ENCODE peak calls at places on chromosomes 16 and 17, in nine cellular contexts. One of them, this sample, is unnamed.

GRCh38 chr16:49513040-49513439 is 139.4 kb downstream of the C16orf78 start:
- DNase-seq in neural progenitor cell: peak; percentile 53
- DNase-seq in CD8-positive, alpha-beta T cell: no peak
- DNase-seq in aorta: peak; percentile 50
- DNase-seq in A673: peak; percentile 25
- DNase-seq in skeletal muscle cell: no peak
- DNase-seq in lung: no peak
- DNase-seq in kidney: peak; percentile 57
- DNase-seq in mucosa of descending colon: no peak
- DNase-seq in this sample: peak; percentile 82

GRCh38 chr17:43125967-43126910 is 1.1 kb upstream of the BRCA1 start:
- DNase-seq in neural progenitor cell: peak; percentile 18
- DNase-seq in CD8-positive, alpha-beta T cell: no peak
- DNase-seq in A673: no peak
- DNase-seq in lung: no peak
- DNase-seq in mucosa of descending colon: peak; percentile 43
- DNase-seq in skeletal muscle cell: no peak
- DNase-seq in aorta: no peak
- DNase-seq in kidney: peak; percentile 73
- DNase-seq in this sample: peak; percentile 59

GRCh38 chr17:66365204-66365524 is 62.8 kb downstream of the PRKCA start:
- DNase-seq in kidney: no peak
- DNase-seq in CD8-positive, alpha-beta T cell: no peak
- DNase-seq in A673: no peak
- DNase-seq in lung: no peak
- DNase-seq in aorta: no peak
- DNase-seq in neural progenitor cell: peak; percentile 78
- DNase-seq in skeletal muscle cell: no peak
- DNase-seq in mucosa of descending colon: no peak
- DNase-seq in this sample: peak; percentile 58

GRCh38 chr17:75525806-75526554 is 483 bp downstream of the LLGL2 start:
- DNase-seq in skeletal muscle cell: no peak
- DNase-seq in aorta: no peak
- DNase-seq in mucosa of descending colon: peak; percentile 71
- DNase-seq in kidney: no peak
- DNase-seq in A673: no peak
- DNase-seq in CD8-positive, alpha-beta T cell: no peak
- DNase-seq in neural progenitor cell: peak; percentile 93
- DNase-seq in lung: peak; percentile 48
- DNase-seq in this sample: peak; percentile 87

GRCh38 chr17:50101346-50102163 is 6.4 kb downstream of the PDK2 start:
- DNase-seq in lung: no peak
- DNase-seq in kidney: peak; percentile 78
- DNase-seq in neural progenitor cell: peak; percentile 40
- DNase-seq in skeletal muscle cell: no peak
- DNase-seq in aorta: peak; percentile 47
- DNase-seq in mucosa of descending colon: peak; percentile 84
- DNase-seq in A673: no peak
- DNase-seq in CD8-positive, alpha-beta T cell: no peak
- DNase-seq in this sample: peak; percentile 90

GRCh38 chr17:76382803-76383644 is 1.4 kb upstream of the SPHK1 start:
- DNase-seq in lung: peak; percentile 58
- DNase-seq in CD8-positive, alpha-beta T cell: peak; percentile 58
- DNase-seq in A673: peak; percentile 42
- DNase-seq in kidney: peak; percentile 89
- DNase-seq in mucosa of descending colon: peak; percentile 77
- DNase-seq in skeletal muscle cell: peak; percentile 52
- DNase-seq in neural progenitor cell: peak; percentile 77
- DNase-seq in aorta: peak; percentile 73
- DNase-seq in this sample: peak; percentile 94

GRCh38 chr16:85665929-85666328 is 22.8 kb downstream of the GINS2 start:
- DNase-seq in mucosa of descending colon: peak; percentile 15
- DNase-seq in neural progenitor cell: no peak
- DNase-seq in skeletal muscle cell: no peak
- DNase-seq in lung: no peak
- DNase-seq in A673: no peak
- DNase-seq in kidney: peak; percentile 63
- DNase-seq in CD8-positive, alpha-beta T cell: no peak
- DNase-seq in aorta: peak; percentile 38
- DNase-seq in this sample: no peak

GRCh38 chr16:53094013-53094630 is 39.3 kb downstream of the CHD9 start:
- DNase-seq in lung: peak; percentile 75
- DNase-seq in aorta: peak; percentile 72
- DNase-seq in mucosa of descending colon: peak; percentile 90
- DNase-seq in A673: peak; percentile 98
- DNase-seq in skeletal muscle cell: no peak
- DNase-seq in kidney: peak; percentile 89
- DNase-seq in neural progenitor cell: no peak
- DNase-seq in CD8-positive, alpha-beta T cell: peak; percentile 15
- DNase-seq in this sample: no peak

GRCh38 chr16:84239910-84240309 is at the start of gene KCNG4:
- DNase-seq in aorta: no peak
- DNase-seq in mucosa of descending colon: no peak
- DNase-seq in neural progenitor cell: no peak
- DNase-seq in kidney: peak; percentile 41
- DNase-seq in CD8-positive, alpha-beta T cell: no peak
- DNase-seq in lung: no peak
- DNase-seq in A673: no peak
- DNase-seq in skeletal muscle cell: no peak
- DNase-seq in this sample: no peak

GRCh38 chr17:16302856-16303255 is 50.4 kb downstream of the CENPV start:
- DNase-seq in lung: no peak
- DNase-seq in aorta: no peak
- DNase-seq in neural progenitor cell: no peak
- DNase-seq in CD8-positive, alpha-beta T cell: no peak
- DNase-seq in A673: no peak
- DNase-seq in mucosa of descending colon: no peak
- DNase-seq in kidney: no peak
- DNase-seq in skeletal muscle cell: no peak
- DNase-seq in this sample: no peak

GRCh38 chr17:39622380-39623006 is 4.3 kb upstream of the PPP1R1B start:
- DNase-seq in CD8-positive, alpha-beta T cell: no peak
- DNase-seq in lung: no peak
- DNase-seq in kidney: no peak
- DNase-seq in A673: no peak
- DNase-seq in aorta: no peak
- DNase-seq in neural progenitor cell: no peak
- DNase-seq in skeletal muscle cell: no peak
- DNase-seq in mucosa of descending colon: no peak
- DNase-seq in this sample: no peak

GRCh38 chr17:67221062-67221998 is 23.7 kb downstream of the HELZ start:
- DNase-seq in aorta: no peak
- DNase-seq in neural progenitor cell: peak; percentile 39
- DNase-seq in skeletal muscle cell: no peak
- DNase-seq in mucosa of descending colon: no peak
- DNase-seq in lung: no peak
- DNase-seq in A673: peak; percentile 80
- DNase-seq in kidney: no peak
- DNase-seq in CD8-positive, alpha-beta T cell: no peak
- DNase-seq in this sample: peak; percentile 69

GRCh38 chr16:66487580-66488235 is 60.6 kb downstream of the BEAN1 start:
- DNase-seq in skeletal muscle cell: no peak
- DNase-seq in neural progenitor cell: no peak
- DNase-seq in kidney: no peak
- DNase-seq in CD8-positive, alpha-beta T cell: no peak
- DNase-seq in lung: no peak
- DNase-seq in mucosa of descending colon: peak; percentile 14
- DNase-seq in A673: no peak
- DNase-seq in aorta: no peak
- DNase-seq in this sample: no peak

GRCh38 chr17:75093543-75094158 is 5.9 kb downstream of the SLC16A5 start:
- DNase-seq in A673: no peak
- DNase-seq in kidney: peak; percentile 84
- DNase-seq in lung: peak; percentile 70
- DNase-seq in mucosa of descending colon: no peak
- DNase-seq in skeletal muscle cell: no peak
- DNase-seq in neural progenitor cell: no peak
- DNase-seq in aorta: no peak
- DNase-seq in CD8-positive, alpha-beta T cell: no peak
- DNase-seq in this sample: no peak

GRCh38 chr16:27123795-27124194 is 57.1 kb downstream of the C16orf82 start:
- DNase-seq in mucosa of descending colon: no peak
- DNase-seq in CD8-positive, alpha-beta T cell: no peak
- DNase-seq in neural progenitor cell: no peak
- DNase-seq in skeletal muscle cell: no peak
- DNase-seq in lung: no peak
- DNase-seq in A673: no peak
- DNase-seq in aorta: no peak
- DNase-seq in kidney: no peak
- DNase-seq in this sample: no peak

GRCh38 chr16:73122604-73123386 is 74.9 kb upstream of the ZFHX3 start:
- DNase-seq in A673: no peak
- DNase-seq in neural progenitor cell: no peak
- DNase-seq in aorta: peak; percentile 84
- DNase-seq in mucosa of descending colon: no peak
- DNase-seq in lung: no peak
- DNase-seq in skeletal muscle cell: no peak
- DNase-seq in CD8-positive, alpha-beta T cell: no peak
- DNase-seq in kidney: no peak
- DNase-seq in this sample: no peak

DNA sequence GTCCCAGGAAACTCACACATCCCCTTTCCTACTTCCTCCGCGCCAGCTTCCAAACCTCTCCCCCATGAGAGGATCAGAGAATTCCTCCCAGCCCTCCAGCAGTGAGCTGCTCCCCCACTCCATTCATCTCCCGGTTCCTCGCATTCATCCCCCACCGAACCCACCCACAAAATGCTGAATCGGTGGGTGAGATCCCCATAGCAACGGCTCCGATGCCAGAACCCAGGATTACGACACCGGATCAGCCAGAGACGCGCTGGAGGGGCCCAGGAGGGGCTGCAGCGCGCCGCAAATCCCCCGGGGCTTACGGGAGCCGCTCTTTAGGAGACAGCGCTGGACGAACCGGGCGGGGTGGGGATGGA is 251.4 kb upstream of the RPL38 start:
- DNase-seq in kidney: no peak
- DNase-seq in mucosa of descending colon: no peak
- DNase-seq in aorta: no peak
- DNase-seq in neural progenitor cell: peak; percentile 85
- DNase-seq in skeletal muscle cell: no peak
- DNase-seq in lung: no peak
- DNase-seq in A673: peak; percentile 37
- DNase-seq in CD8-positive, alpha-beta T cell: no peak
- DNase-seq in this sample: no peak
- H3K4me3 ChIP-seq in kidney: no peak overlapping the region
- H3K4me3 ChIP-seq in mucosa of descending colon: no peak overlapping the region
- H3K4me3 ChIP-seq in aorta: no peak overlapping the region
- H3K4me3 ChIP-seq in neural progenitor cell: peak overlapping the region; percentile 56
- H3K4me3 ChIP-seq in skeletal muscle cell: no peak overlapping the region
- H3K4me3 ChIP-seq in lung: no peak overlapping the region
- H3K4me3 ChIP-seq in A673: peak overlapping the region; percentile 42
- H3K4me3 ChIP-seq in CD8-positive, alpha-beta T cell: peak overlapping the region; percentile 21
- H3K4me3 ChIP-seq in this sample: peak overlapping the region; percentile 57

GRCh38 chr16:14529010-14529669 is 100.9 kb downstream of the PARN start:
- DNase-seq in A673: peak; percentile 87
- DNase-seq in lung: peak; percentile 76
- DNase-seq in skeletal muscle cell: peak; percentile 76
- DNase-seq in mucosa of descending colon: peak; percentile 76
- DNase-seq in CD8-positive, alpha-beta T cell: peak; percentile 44
- DNase-seq in aorta: peak; percentile 76
- DNase-seq in kidney: peak; percentile 72
- DNase-seq in neural progenitor cell: peak; percentile 78
- DNase-seq in this sample: peak; percentile 87
- H3K4me3 ChIP-seq in A673: no peak overlapping the region
- H3K4me3 ChIP-seq in lung: no peak overlapping the region
- H3K4me3 ChIP-seq in skeletal muscle cell: no peak overlapping the region
- H3K4me3 ChIP-seq in mucosa of descending colon: no peak overlapping the region
- H3K4me3 ChIP-seq in CD8-positive, alpha-beta T cell: no peak overlapping the region
- H3K4me3 ChIP-seq in aorta: peak overlapping the region; percentile 29
- H3K4me3 ChIP-seq in kidney: peak overlapping the region; percentile 55
- H3K4me3 ChIP-seq in neural progenitor cell: no peak overlapping the region
- H3K4me3 ChIP-seq in this sample: no peak overlapping the region

GRCh38 chr16:1259760-1260068 is 3.8 kb downstream of the TPSD1 start:
- DNase-seq in skeletal muscle cell: no peak
- DNase-seq in neural progenitor cell: no peak
- DNase-seq in mucosa of descending colon: no peak
- DNase-seq in CD8-positive, alpha-beta T cell: no peak
- DNase-seq in A673: no peak
- DNase-seq in lung: no peak
- DNase-seq in kidney: no peak
- DNase-seq in aorta: no peak
- DNase-seq in this sample: no peak

GRCh38 chr16:1258218-1258587 is 2.3 kb downstream of the TPSD1 start:
- DNase-seq in mucosa of descending colon: no peak
- DNase-seq in A673: no peak
- DNase-seq in neural progenitor cell: no peak
- DNase-seq in skeletal muscle cell: no peak
- DNase-seq in kidney: no peak
- DNase-seq in aorta: no peak
- DNase-seq in lung: no peak
- DNase-seq in CD8-positive, alpha-beta T cell: no peak
- DNase-seq in this sample: no peak

GRCh38 chr16:1260101-1260670 is 4.3 kb downstream of the TPSD1 start:
- DNase-seq in A673: no peak
- DNase-seq in mucosa of descending colon: no peak
- DNase-seq in lung: no peak
- DNase-seq in aorta: no peak
- DNase-seq in kidney: no peak
- DNase-seq in neural progenitor cell: no peak
- DNase-seq in skeletal muscle cell: no peak
- DNase-seq in CD8-positive, alpha-beta T cell: no peak
- DNase-seq in this sample: no peak

GRCh38 chr16:1257561-1258217 is 1.8 kb downstream of the TPSD1 start:
- DNase-seq in A673: no peak
- DNase-seq in kidney: no peak
- DNase-seq in skeletal muscle cell: no peak
- DNase-seq in mucosa of descending colon: no peak
- DNase-seq in neural progenitor cell: no peak
- DNase-seq in CD8-positive, alpha-beta T cell: no peak
- DNase-seq in aorta: no peak
- DNase-seq in lung: no peak
- DNase-seq in this sample: no peak

GRCh38 chr16:1258906-1259759 is 3.3 kb downstream of the TPSD1 start:
- DNase-seq in A673: no peak
- DNase-seq in skeletal muscle cell: no peak
- DNase-seq in lung: no peak
- DNase-seq in mucosa of descending colon: no peak
- DNase-seq in aorta: no peak
- DNase-seq in kidney: no peak
- DNase-seq in CD8-positive, alpha-beta T cell: no peak
- DNase-seq in neural progenitor cell: no peak
- DNase-seq in this sample: no peak
- H3K4me3 ChIP-seq in A673: no peak overlapping the region
- H3K4me3 ChIP-seq in skeletal muscle cell: no peak overlapping the region
- H3K4me3 ChIP-seq in lung: no peak overlapping the region
- H3K4me3 ChIP-seq in mucosa of descending colon: no peak overlapping the region
- H3K4me3 ChIP-seq in aorta: no peak overlapping the region
- H3K4me3 ChIP-seq in kidney: no peak overlapping the region
- H3K4me3 ChIP-seq in CD8-positive, alpha-beta T cell: no peak overlapping the region
- H3K4me3 ChIP-seq in neural progenitor cell: peak overlapping the region; percentile 19
- H3K4me3 ChIP-seq in this sample: no peak overlapping the region

GRCh38 chr16:63361032-63361624 is 1324.9 kb upstream of the CDH8 start:
- DNase-seq in lung: no peak
- DNase-seq in neural progenitor cell: peak; percentile 74
- DNase-seq in kidney: no peak
- DNase-seq in A673: peak; percentile 75
- DNase-seq in skeletal muscle cell: peak; percentile 10
- DNase-seq in aorta: no peak
- DNase-seq in CD8-positive, alpha-beta T cell: no peak
- DNase-seq in mucosa of descending colon: no peak
- DNase-seq in this sample: peak; percentile 52

GRCh38 chr16:63363738-63364137 is 1327.5 kb upstream of the CDH8 start:
- DNase-seq in mucosa of descending colon: no peak
- DNase-seq in A673: no peak
- DNase-seq in neural progenitor cell: no peak
- DNase-seq in aorta: no peak
- DNase-seq in CD8-positive, alpha-beta T cell: no peak
- DNase-seq in kidney: no peak
- DNase-seq in lung: no peak
- DNase-seq in skeletal muscle cell: no peak
- DNase-seq in this sample: no peak

GRCh38 chr16:63365665-63366064 is 1329.4 kb upstream of the CDH8 start:
- DNase-seq in lung: no peak
- DNase-seq in A673: peak; percentile 83
- DNase-seq in skeletal muscle cell: no peak
- DNase-seq in kidney: no peak
- DNase-seq in neural progenitor cell: no peak
- DNase-seq in CD8-positive, alpha-beta T cell: no peak
- DNase-seq in aorta: no peak
- DNase-seq in mucosa of descending colon: no peak
- DNase-seq in this sample: no peak
- H3K4me3 ChIP-seq in lung: no peak overlapping the region
- H3K4me3 ChIP-seq in A673: no peak overlapping the region
- H3K4me3 ChIP-seq in skeletal muscle cell: no peak overlapping the region
- H3K4me3 ChIP-seq in kidney: no peak overlapping the region
- H3K4me3 ChIP-seq in neural progenitor cell: no peak overlapping the region
- H3K4me3 ChIP-seq in CD8-positive, alpha-beta T cell: no peak overlapping the region
- H3K4me3 ChIP-seq in aorta: no peak overlapping the region
- H3K4me3 ChIP-seq in mucosa of descending colon: no peak overlapping the region
- H3K4me3 ChIP-seq in this sample: no peak overlapping the region

This sample was measured in endodermal cell.